ENCODE peak calls at places on chromosomes 7 and 10, in seven cellular contexts. One of them, this sample, is unnamed.

GRCh38 chr10:43863859-43864591 is 215.3 kb upstream of the ZNF32 start:
- DNase-seq in posterior vena cava: peak
- DNase-seq in suprapubic skin: no peak
- DNase-seq in iris pigment epithelial cell: peak
- DNase-seq in Panc1: no peak
- DNase-seq in stimulated activated CD4-positive, alpha-beta T cell treated with anti-CD3 and anti-CD28 coated beads, Interleukin-1b, Interleukin-23, amount 100 ng/mL, for 4 hours: no peak
- DNase-seq in CD4-positive, alpha-beta T cell: no peak
- DNase-seq in this sample: no peak

GRCh38 chr7:74061840-74062539 is 21.6 kb upstream of the LIMK1 start:
- DNase-seq in posterior vena cava: peak
- DNase-seq in suprapubic skin: peak
- DNase-seq in iris pigment epithelial cell: peak
- DNase-seq in Panc1: peak
- DNase-seq in stimulated activated CD4-positive, alpha-beta T cell treated with anti-CD3 and anti-CD28 coated beads, Interleukin-1b, Interleukin-23, amount 100 ng/mL, for 4 hours: peak
- DNase-seq in CD4-positive, alpha-beta T cell: peak
- DNase-seq in this sample: peak

GRCh38 chr10:36066102-36066501 is 424.0 kb upstream of the FZD8 start:
- DNase-seq in posterior vena cava: no peak
- DNase-seq in suprapubic skin: no peak
- DNase-seq in iris pigment epithelial cell: no peak
- DNase-seq in Panc1: no peak
- DNase-seq in stimulated activated CD4-positive, alpha-beta T cell treated with anti-CD3 and anti-CD28 coated beads, Interleukin-1b, Interleukin-23, amount 100 ng/mL, for 4 hours: no peak
- DNase-seq in CD4-positive, alpha-beta T cell: no peak
- DNase-seq in this sample: no peak

GRCh38 chr7:460374-461117 is 59.1 kb downstream of the PDGFA start:
- DNase-seq in posterior vena cava: peak
- DNase-seq in suprapubic skin: no peak
- DNase-seq in iris pigment epithelial cell: peak
- DNase-seq in Panc1: no peak
- DNase-seq in stimulated activated CD4-positive, alpha-beta T cell treated with anti-CD3 and anti-CD28 coated beads, Interleukin-1b, Interleukin-23, amount 100 ng/mL, for 4 hours: no peak
- DNase-seq in CD4-positive, alpha-beta T cell: no peak
- DNase-seq in this sample: no peak

GRCh38 chr10:117689566-117689965 is 147.0 kb downstream of the EMX2 start:
- DNase-seq in posterior vena cava: no peak
- DNase-seq in suprapubic skin: no peak
- DNase-seq in iris pigment epithelial cell: no peak
- DNase-seq in Panc1: no peak
- DNase-seq in stimulated activated CD4-positive, alpha-beta T cell treated with anti-CD3 and anti-CD28 coated beads, Interleukin-1b, Interleukin-23, amount 100 ng/mL, for 4 hours: no peak
- DNase-seq in CD4-positive, alpha-beta T cell: no peak
- DNase-seq in this sample: no peak

GRCh38 chr10:58280982-58281752 is 12.2 kb downstream of the CISD1 start:
- DNase-seq in posterior vena cava: no peak
- DNase-seq in suprapubic skin: no peak
- DNase-seq in iris pigment epithelial cell: peak
- DNase-seq in Panc1: no peak
- DNase-seq in stimulated activated CD4-positive, alpha-beta T cell treated with anti-CD3 and anti-CD28 coated beads, Interleukin-1b, Interleukin-23, amount 100 ng/mL, for 4 hours: no peak
- DNase-seq in CD4-positive, alpha-beta T cell: no peak
- DNase-seq in this sample: no peak

GRCh38 chr7:92875719-92876118 is 39.3 kb upstream of the CDK6 start:
- DNase-seq in posterior vena cava: no peak
- DNase-seq in suprapubic skin: no peak
- DNase-seq in iris pigment epithelial cell: peak
- DNase-seq in Panc1: no peak
- DNase-seq in stimulated activated CD4-positive, alpha-beta T cell treated with anti-CD3 and anti-CD28 coated beads, Interleukin-1b, Interleukin-23, amount 100 ng/mL, for 4 hours: no peak
- DNase-seq in CD4-positive, alpha-beta T cell: no peak
- DNase-seq in this sample: no peak

GRCh38 chr10:58435297-58435696 is 50.1 kb downstream of the TFAM start:
- DNase-seq in posterior vena cava: peak
- DNase-seq in suprapubic skin: no peak
- DNase-seq in iris pigment epithelial cell: peak
- DNase-seq in Panc1: no peak
- DNase-seq in stimulated activated CD4-positive, alpha-beta T cell treated with anti-CD3 and anti-CD28 coated beads, Interleukin-1b, Interleukin-23, amount 100 ng/mL, for 4 hours: no peak
- DNase-seq in CD4-positive, alpha-beta T cell: no peak
- DNase-seq in this sample: no peak

GRCh38 chr10:2980791-2981360 is 86.5 kb upstream of the PFKP start:
- DNase-seq in posterior vena cava: no peak
- DNase-seq in suprapubic skin: no peak
- DNase-seq in iris pigment epithelial cell: peak
- DNase-seq in Panc1: no peak
- DNase-seq in stimulated activated CD4-positive, alpha-beta T cell treated with anti-CD3 and anti-CD28 coated beads, Interleukin-1b, Interleukin-23, amount 100 ng/mL, for 4 hours: no peak
- DNase-seq in CD4-positive, alpha-beta T cell: no peak
- DNase-seq in this sample: no peak

GRCh38 chr7:93337047-93337446 is 104.9 kb downstream of the VPS50 start:
- DNase-seq in posterior vena cava: no peak
- DNase-seq in suprapubic skin: no peak
- DNase-seq in iris pigment epithelial cell: no peak
- DNase-seq in Panc1: no peak
- DNase-seq in stimulated activated CD4-positive, alpha-beta T cell treated with anti-CD3 and anti-CD28 coated beads, Interleukin-1b, Interleukin-23, amount 100 ng/mL, for 4 hours: no peak
- DNase-seq in CD4-positive, alpha-beta T cell: no peak
- DNase-seq in this sample: no peak

GRCh38 chr7:69654849-69655707 is 56.8 kb downstream of the AUTS2 start:
- DNase-seq in posterior vena cava: no peak
- DNase-seq in suprapubic skin: no peak
- DNase-seq in iris pigment epithelial cell: no peak
- DNase-seq in Panc1: no peak
- DNase-seq in stimulated activated CD4-positive, alpha-beta T cell treated with anti-CD3 and anti-CD28 coated beads, Interleukin-1b, Interleukin-23, amount 100 ng/mL, for 4 hours: no peak
- DNase-seq in CD4-positive, alpha-beta T cell: no peak
- DNase-seq in this sample: no peak

GRCh38 chr10:34213193-34213804 is 601.8 kb downstream of the PARD3 start:
- DNase-seq in posterior vena cava: no peak
- DNase-seq in suprapubic skin: no peak
- DNase-seq in iris pigment epithelial cell: no peak
- DNase-seq in Panc1: no peak
- DNase-seq in stimulated activated CD4-positive, alpha-beta T cell treated with anti-CD3 and anti-CD28 coated beads, Interleukin-1b, Interleukin-23, amount 100 ng/mL, for 4 hours: no peak
- DNase-seq in CD4-positive, alpha-beta T cell: no peak
- DNase-seq in this sample: no peak

GRCh38 chr7:41943098-41943577 is 240.2 kb upstream of the INHBA start:
- DNase-seq in posterior vena cava: peak
- DNase-seq in suprapubic skin: peak
- DNase-seq in iris pigment epithelial cell: peak
- DNase-seq in Panc1: peak
- DNase-seq in stimulated activated CD4-positive, alpha-beta T cell treated with anti-CD3 and anti-CD28 coated beads, Interleukin-1b, Interleukin-23, amount 100 ng/mL, for 4 hours: peak
- DNase-seq in CD4-positive, alpha-beta T cell: peak
- DNase-seq in this sample: peak

GRCh38 chr7:80916770-80917681 is 1.8 kb downstream of the SEMA3C start:
- DNase-seq in posterior vena cava: no peak
- DNase-seq in suprapubic skin: no peak
- DNase-seq in iris pigment epithelial cell: peak
- DNase-seq in Panc1: peak
- DNase-seq in stimulated activated CD4-positive, alpha-beta T cell treated with anti-CD3 and anti-CD28 coated beads, Interleukin-1b, Interleukin-23, amount 100 ng/mL, for 4 hours: no peak
- DNase-seq in CD4-positive, alpha-beta T cell: no peak
- DNase-seq in this sample: no peak

GRCh38 chr7:73966062-73966940 is 61.7 kb upstream of the ELN start:
- DNase-seq in posterior vena cava: peak
- DNase-seq in suprapubic skin: peak
- DNase-seq in iris pigment epithelial cell: no peak
- DNase-seq in Panc1: no peak
- DNase-seq in stimulated activated CD4-positive, alpha-beta T cell treated with anti-CD3 and anti-CD28 coated beads, Interleukin-1b, Interleukin-23, amount 100 ng/mL, for 4 hours: no peak
- DNase-seq in CD4-positive, alpha-beta T cell: no peak
- DNase-seq in this sample: no peak

GRCh38 chr7:14196555-14196954 is 207.1 kb upstream of the ETV1 start:
- DNase-seq in posterior vena cava: no peak
- DNase-seq in suprapubic skin: no peak
- DNase-seq in iris pigment epithelial cell: peak
- DNase-seq in Panc1: no peak
- DNase-seq in stimulated activated CD4-positive, alpha-beta T cell treated with anti-CD3 and anti-CD28 coated beads, Interleukin-1b, Interleukin-23, amount 100 ng/mL, for 4 hours: no peak
- DNase-seq in CD4-positive, alpha-beta T cell: no peak
- DNase-seq in this sample: no peak

GRCh38 chr7:102305414-102306268 is 19.0 kb downstream of the SH2B2 start:
- DNase-seq in posterior vena cava: no peak
- DNase-seq in suprapubic skin: no peak
- DNase-seq in iris pigment epithelial cell: no peak
- DNase-seq in Panc1: no peak
- DNase-seq in stimulated activated CD4-positive, alpha-beta T cell treated with anti-CD3 and anti-CD28 coated beads, Interleukin-1b, Interleukin-23, amount 100 ng/mL, for 4 hours: no peak
- DNase-seq in CD4-positive, alpha-beta T cell: no peak
- DNase-seq in this sample: no peak

GRCh38 chr7:92723205-92723604 is 113.2 kb downstream of the CDK6 start:
- DNase-seq in posterior vena cava: no peak
- DNase-seq in suprapubic skin: no peak
- DNase-seq in iris pigment epithelial cell: peak
- DNase-seq in Panc1: no peak
- DNase-seq in stimulated activated CD4-positive, alpha-beta T cell treated with anti-CD3 and anti-CD28 coated beads, Interleukin-1b, Interleukin-23, amount 100 ng/mL, for 4 hours: no peak
- DNase-seq in CD4-positive, alpha-beta T cell: no peak
- DNase-seq in this sample: no peak

GRCh38 chr7:157851501-157852067 is 514.8 kb downstream of the DNAJB6 start:
- DNase-seq in posterior vena cava: peak
- DNase-seq in suprapubic skin: no peak
- DNase-seq in iris pigment epithelial cell: peak
- DNase-seq in Panc1: no peak
- DNase-seq in stimulated activated CD4-positive, alpha-beta T cell treated with anti-CD3 and anti-CD28 coated beads, Interleukin-1b, Interleukin-23, amount 100 ng/mL, for 4 hours: peak
- DNase-seq in CD4-positive, alpha-beta T cell: peak
- DNase-seq in this sample: no peak

GRCh38 chr7:23687011-23687410 is 7.0 kb downstream of the FAM221A start:
- DNase-seq in posterior vena cava: no peak
- DNase-seq in suprapubic skin: no peak
- DNase-seq in iris pigment epithelial cell: peak
- DNase-seq in Panc1: no peak
- DNase-seq in stimulated activated CD4-positive, alpha-beta T cell treated with anti-CD3 and anti-CD28 coated beads, Interleukin-1b, Interleukin-23, amount 100 ng/mL, for 4 hours: no peak
- DNase-seq in CD4-positive, alpha-beta T cell: no peak
- DNase-seq in this sample: no peak

GRCh38 chr7:82015751-82016150 is 245.9 kb upstream of the HGF start:
- DNase-seq in posterior vena cava: no peak
- DNase-seq in suprapubic skin: no peak
- DNase-seq in iris pigment epithelial cell: peak
- DNase-seq in Panc1: no peak
- DNase-seq in stimulated activated CD4-positive, alpha-beta T cell treated with anti-CD3 and anti-CD28 coated beads, Interleukin-1b, Interleukin-23, amount 100 ng/mL, for 4 hours: no peak
- DNase-seq in CD4-positive, alpha-beta T cell: no peak
- DNase-seq in this sample: no peak

GRCh38 chr7:979886-980571 is 3.0 kb upstream of the CYP2W1 start:
- DNase-seq in posterior vena cava: no peak
- DNase-seq in suprapubic skin: no peak
- DNase-seq in iris pigment epithelial cell: peak
- DNase-seq in Panc1: no peak
- DNase-seq in stimulated activated CD4-positive, alpha-beta T cell treated with anti-CD3 and anti-CD28 coated beads, Interleukin-1b, Interleukin-23, amount 100 ng/mL, for 4 hours: no peak
- DNase-seq in CD4-positive, alpha-beta T cell: no peak
- DNase-seq in this sample: no peak

GRCh38 chr7:73606801-73607691 is 17.3 kb downstream of the MLXIPL start:
- DNase-seq in posterior vena cava: no peak
- DNase-seq in suprapubic skin: no peak
- DNase-seq in iris pigment epithelial cell: peak
- DNase-seq in Panc1: no peak
- DNase-seq in stimulated activated CD4-positive, alpha-beta T cell treated with anti-CD3 and anti-CD28 coated beads, Interleukin-1b, Interleukin-23, amount 100 ng/mL, for 4 hours: peak
- DNase-seq in CD4-positive, alpha-beta T cell: peak
- DNase-seq in this sample: peak

GRCh38 chr7:100396421-100396982 is 23.2 kb downstream of the PILRA start:
- DNase-seq in posterior vena cava: no peak
- DNase-seq in suprapubic skin: no peak
- DNase-seq in iris pigment epithelial cell: no peak
- DNase-seq in Panc1: no peak
- DNase-seq in stimulated activated CD4-positive, alpha-beta T cell treated with anti-CD3 and anti-CD28 coated beads, Interleukin-1b, Interleukin-23, amount 100 ng/mL, for 4 hours: no peak
- DNase-seq in CD4-positive, alpha-beta T cell: no peak
- DNase-seq in this sample: peak

GRCh38 chr7:151851782-151852181 is 25.1 kb downstream of the PRKAG2 start:
- DNase-seq in posterior vena cava: peak
- DNase-seq in suprapubic skin: peak
- DNase-seq in iris pigment epithelial cell: no peak
- DNase-seq in Panc1: no peak
- DNase-seq in stimulated activated CD4-positive, alpha-beta T cell treated with anti-CD3 and anti-CD28 coated beads, Interleukin-1b, Interleukin-23, amount 100 ng/mL, for 4 hours: no peak
- DNase-seq in CD4-positive, alpha-beta T cell: no peak
- DNase-seq in this sample: no peak

GRCh38 chr7:117110480-117111315 is 157.4 kb downstream of the ST7 start:
- DNase-seq in posterior vena cava: no peak
- DNase-seq in suprapubic skin: no peak
- DNase-seq in iris pigment epithelial cell: no peak
- DNase-seq in Panc1: no peak
- DNase-seq in stimulated activated CD4-positive, alpha-beta T cell treated with anti-CD3 and anti-CD28 coated beads, Interleukin-1b, Interleukin-23, amount 100 ng/mL, for 4 hours: no peak
- DNase-seq in CD4-positive, alpha-beta T cell: peak
- DNase-seq in this sample: peak

GRCh38 chr7:2566890-2567662 is 8.3 kb downstream of the IQCE start:
- DNase-seq in posterior vena cava: peak
- DNase-seq in suprapubic skin: no peak
- DNase-seq in iris pigment epithelial cell: no peak
- DNase-seq in Panc1: no peak
- DNase-seq in stimulated activated CD4-positive, alpha-beta T cell treated with anti-CD3 and anti-CD28 coated beads, Interleukin-1b, Interleukin-23, amount 100 ng/mL, for 4 hours: no peak
- DNase-seq in CD4-positive, alpha-beta T cell: no peak
- DNase-seq in this sample: no peak

GRCh38 chr7:143882020-143882610 is 19.9 kb downstream of the TCAF1 start:
- DNase-seq in posterior vena cava: peak
- DNase-seq in suprapubic skin: no peak
- DNase-seq in iris pigment epithelial cell: peak
- DNase-seq in Panc1: no peak
- DNase-seq in stimulated activated CD4-positive, alpha-beta T cell treated with anti-CD3 and anti-CD28 coated beads, Interleukin-1b, Interleukin-23, amount 100 ng/mL, for 4 hours: no peak
- DNase-seq in CD4-positive, alpha-beta T cell: no peak
- DNase-seq in this sample: no peak

GRCh38 chr7:80724249-80724871 is 85.9 kb downstream of the CD36 start:
- DNase-seq in posterior vena cava: no peak
- DNase-seq in suprapubic skin: no peak
- DNase-seq in iris pigment epithelial cell: peak
- DNase-seq in Panc1: no peak
- DNase-seq in stimulated activated CD4-positive, alpha-beta T cell treated with anti-CD3 and anti-CD28 coated beads, Interleukin-1b, Interleukin-23, amount 100 ng/mL, for 4 hours: no peak
- DNase-seq in CD4-positive, alpha-beta T cell: no peak
- DNase-seq in this sample: no peak